ENCODE peak calls at places on chromosomes 13 and 19, in nine cellular contexts. M is CD4-positive, alpha-beta T cell; J is heart left ventricle; O is CD8-positive, alpha-beta T cell; P is coronary artery; I is tibial artery; E is transverse colon; A is OCI-LY7; F is colonic mucosa. Q is an unnamed sample.

GRCh38 chr13:95237310-95237870 is 63.9 kb downstream of the ABCC4 start:
- DNase-seq in A (no peak), I (no peak), M (no peak), O (no peak), F (no peak), P (no peak), E (no peak), J (no peak), Q (no peak)

GRCh38 chr19:13619203-13619632 is 112.9 kb upstream of the CACNA1A start:
- DNase-seq in F (no peak), I (no peak), E (no peak), P (no peak), M (no peak), A (no peak), O (no peak), J (no peak), Q (no peak)

GRCh38 chr19:3129112-3129511 is 6.7 kb upstream of the GNA15 start:
- DNase-seq in P (no peak), J (no peak), O (no peak), M (no peak), F (no peak), I (no peak), A (peak), E (no peak), Q (no peak)

GRCh38 chr19:16627194-16627927 is 643 bp downstream of the MED26 start:
- DNase-seq in M (peak), A (peak), E (peak), P (no peak), F (peak), I (no peak), O (peak), J (peak), Q (peak)

GRCh38 chr19:5609881-5610280 is 12.7 kb downstream of the SAFB2 start:
- DNase-seq in E (no peak), M (no peak), F (no peak), A (no peak), P (no peak), I (no peak), J (no peak), O (no peak), Q (no peak)

GRCh38 chr13:27744861-27745260 is 47.4 kb upstream of the GSX1 start:
- DNase-seq in A (no peak), P (no peak), O (no peak), E (no peak), M (no peak), I (no peak), J (no peak), F (no peak), Q (no peak)

GRCh38 chr13:48730971-48731658 is 77.4 kb downstream of the CYSLTR2 start:
- DNase-seq in M (no peak), A (no peak), E (no peak), P (no peak), I (no peak), F (no peak), O (no peak), J (no peak), Q (no peak)

GRCh38 chr19:14434543-14435319 is 1.6 kb downstream of the PKN1 start:
- DNase-seq in E (peak), P (peak), I (peak), O (no peak), A (no peak), M (no peak), F (peak), J (peak), Q (peak)

GRCh38 chr19:28971011-28971410 is 241.9 kb downstream of the UQCRFS1 start:
- DNase-seq in M (no peak), F (no peak), I (no peak), J (no peak), O (no peak), P (no peak), A (no peak), E (no peak), Q (peak)

GRCh38 chr19:20179946-20180345 is 12.9 kb downstream of the ZNF486 start:
- DNase-seq in F (no peak), A (no peak), I (no peak), M (no peak), P (no peak), J (no peak), O (no peak), E (no peak), Q (no peak)

GRCh38 chr13:98775844-98776598 is 23.5 kb upstream of the SLC15A1 start:
- DNase-seq in E (peak), A (no peak), F (peak), P (no peak), J (no peak), O (no peak), M (no peak), I (no peak), Q (no peak)

GRCh38 chr19:1828279-1829238 is 16.5 kb upstream of the ATP8B3 start:
- DNase-seq in O (no peak), J (no peak), I (no peak), M (no peak), A (no peak), F (no peak), P (no peak), E (no peak), Q (no peak)

GRCh38 chr19:3923912-3924311 is 9.0 kb upstream of the NMRK2 start:
- DNase-seq in P (no peak), J (no peak), E (no peak), O (no peak), M (no peak), A (no peak), F (no peak), I (no peak), Q (no peak)

GRCh38 chr13:99150575-99151370 is 49.9 kb upstream of the UBAC2 start:
- DNase-seq in E (no peak), P (no peak), J (no peak), O (no peak), A (no peak), M (no peak), F (no peak), I (no peak), Q (no peak)

GRCh38 chr19:44819246-44819832 is 10.4 kb downstream of the BCAM start:
- DNase-seq in M (no peak), F (no peak), A (no peak), E (no peak), J (no peak), P (no peak), O (no peak), I (no peak), Q (no peak)

GRCh38 chr13:31121327-31122140 is 40.2 kb downstream of the HSPH1 start:
- DNase-seq in E (no peak), I (no peak), P (no peak), O (no peak), F (no peak), J (no peak), A (peak), M (no peak), Q (no peak)

GRCh38 chr13:31122143-31122542 is 39.6 kb downstream of the HSPH1 start:
- DNase-seq in J (no peak), M (no peak), A (no peak), F (no peak), E (no peak), O (no peak), P (no peak), I (no peak), Q (no peak)

GRCh38 chr13:31119966-31120733 is 41.6 kb downstream of the HSPH1 start:
- DNase-seq in M (no peak), J (no peak), I (no peak), F (no peak), E (no peak), A (no peak), O (no peak), P (no peak), Q (no peak)

GRCh38 chr13:31122544-31123260 is 39.0 kb downstream of the HSPH1 start:
- DNase-seq in E (no peak), F (no peak), J (no peak), M (no peak), P (peak), A (no peak), I (no peak), O (no peak), Q (no peak)

GRCh38 chr13:31124225-31124624 is 37.5 kb downstream of the HSPH1 start:
- DNase-seq in P (peak), M (no peak), F (no peak), I (no peak), E (no peak), O (no peak), J (no peak), A (no peak), Q (no peak)
- TF ChIP-seq CTCF in P (no peak), M (no peak), F (no peak), I (no peak), E (no peak), O (no peak), J (no peak), A (no peak), Q (no peak)

GRCh38 chr19:37931941-37932655 is 25.1 kb downstream of the SIPA1L3 start:
- DNase-seq in A (peak), I (peak), P (no peak), J (peak), F (peak), E (peak), O (no peak), M (no peak), Q (no peak)
- H3K27ac ChIP-seq in A (peak), I (no peak), P (no peak), J (no peak), F (peak), E (peak), O (no peak), M (no peak), Q (no peak)

GRCh38 chr13:39765801-39766463 is 110.5 kb downstream of the COG6 start:
- DNase-seq in P (no peak), F (peak), I (peak), M (no peak), A (peak), J (peak), E (peak), O (no peak), Q (no peak)
- TF ChIP-seq CTCF in P (no peak), F (peak), I (no peak), M (no peak), A (peak), J (peak), E (peak), O (no peak), Q (no peak)

DNA sequence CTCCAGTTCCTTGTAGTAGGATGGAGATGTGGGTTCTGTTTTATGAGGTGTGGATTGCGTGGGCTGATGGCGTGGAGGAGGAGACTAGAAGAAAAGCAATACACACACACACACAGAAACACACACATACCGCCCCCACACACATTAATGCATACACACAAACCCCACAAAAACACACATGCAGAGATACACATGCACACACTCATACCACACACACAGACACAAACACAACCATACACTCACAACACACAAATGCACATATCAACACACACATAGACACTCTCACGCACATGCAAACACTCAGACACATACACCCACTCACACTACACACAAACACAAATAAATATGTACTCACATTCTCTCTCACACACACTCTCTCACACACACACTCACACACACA is 75.7 kb upstream of the UBL3 start:
- DNase-seq in M (no peak), A (no peak), F (no peak), E (no peak), J (no peak), I (no peak), O (no peak), P (no peak), Q (no peak)
- H3K27ac ChIP-seq in M (no peak), A (no peak), F (no peak), E (peak), J (peak), I (peak), O (no peak), P (peak), Q (no peak)